ENCODE peak calls at places on chromosomes 2 and 18, in four cellular contexts. U is sigmoid colon, V is K562, Q is HCT116. E is an unnamed sample.

GRCh38 chr2:85712849-85713612 is 18.9 kb downstream of the GNLY start:
- DNase-seq in Q (no peak), U (no peak), V (no peak), E (no peak)

GRCh38 chr2:185475868-185476267 is 262.7 kb upstream of the FSIP2 start:
- DNase-seq in Q (no peak), V (no peak), U (no peak), E (peak; percentile 45)

GRCh38 chr2:199410130-199410529 is 47.6 kb downstream of the SATB2 start:
- DNase-seq in U (no peak), Q (no peak), V (no peak), E (no peak)

GRCh38 chr2:199973703-199974102 is 18.3 kb downstream of the MAIP1 start:
- DNase-seq in V (peak; percentile 26), Q (peak; percentile 29), U (no peak), E (no peak)

GRCh38 chr2:127679680-127680361 is 4.5 kb upstream of the LIMS2 start:
- DNase-seq in V (no peak), Q (no peak), U (peak; percentile 64), E (no peak)

GRCh38 chr2:34307636-34308035 is 708.5 kb upstream of the FAM98A start:
- DNase-seq in U (no peak), V (no peak), Q (no peak), E (no peak)

GRCh38 chr18:76592096-76592495 is 97.1 kb upstream of the ZNF516 start:
- DNase-seq in U (no peak), V (no peak), Q (no peak), E (no peak)

GRCh38 chr18:11767935-11768334 is 78.9 kb downstream of the GNAL start:
- DNase-seq in V (no peak), U (no peak), Q (no peak), E (no peak)

GRCh38 chr2:134446431-134447091 is 192.7 kb downstream of the MGAT5 start:
- DNase-seq in Q (no peak), V (no peak), U (no peak), E (no peak)

GRCh38 chr2:20629581-20630291 is 21.2 kb downstream of the HS1BP3 start:
- DNase-seq in Q (no peak), U (no peak), V (no peak), E (no peak)

GRCh38 chr2:182291296-182291695 is 135.5 kb downstream of the PDE1A start:
- DNase-seq in U (no peak), Q (no peak), V (no peak), E (no peak)

GRCh38 chr2:27078267-27079194 is at the start of gene EMILIN1:
- DNase-seq in U (peak; percentile 98), V (no peak), Q (no peak), E (no peak)

GRCh38 chr2:8000861-8001260 is 681.0 kb upstream of the ID2 start:
- DNase-seq in Q (no peak), U (no peak), V (no peak), E (no peak)

GRCh38 chr2:28398101-28398834 is 5.6 kb downstream of the FOSL2 start:
- DNase-seq in Q (no peak), U (peak; percentile 86), V (no peak), E (no peak)
- TF ChIP-seq POLR2AphosphoS5 in Q (no peak), U (peak; percentile 55), V (no peak), E (no peak)

GRCh38 chr2:215830313-215830712 is 183.0 kb downstream of the MREG start:
- DNase-seq in V (peak; percentile 71), U (peak; percentile 64), Q (peak; percentile 12), E (no peak)
- H3K27ac ChIP-seq in V (peak overlapping the region; percentile 86), U (no peak overlapping the region), Q (no peak overlapping the region), E (peak overlapping the region; percentile 17)

GRCh38 chr2:188024811-188025210 is 266.9 kb upstream of the GULP1 start:
- DNase-seq in Q (no peak), U (no peak), V (no peak), E (no peak)
- TF ChIP-seq POLR2AphosphoS5 in Q (no peak), U (no peak), V (no peak), E (no peak)

GRCh38 chr18:7414459-7414858 is 152.7 kb upstream of the PTPRM start:
- DNase-seq in U (peak; percentile 76), V (no peak), Q (no peak), E (no peak)
- H3K27ac ChIP-seq in U (peak overlapping the region; percentile 58), V (no peak overlapping the region), Q (no peak overlapping the region), E (no peak overlapping the region)

GRCh38 chr2:12321017-12321641 is 395.6 kb upstream of the TRIB2 start:
- DNase-seq in Q (no peak), V (peak; percentile 35), U (peak; percentile 81), E (no peak)
- TF ChIP-seq POLR2AphosphoS5 in Q (no peak), V (no peak), U (no peak), E (no peak)

GRCh38 chr2:30136729-30137444 is 9.9 kb upstream of the YPEL5 start:
- DNase-seq in U (no peak), V (no peak), Q (no peak), E (no peak)
- H3K27ac ChIP-seq in U (no peak overlapping the region), V (no peak overlapping the region), Q (no peak overlapping the region), E (peak overlapping the region; percentile 95)

GRCh38 chr2:172878260-172878659 is 142.6 kb downstream of the RAPGEF4 start:
- DNase-seq in Q (no peak), U (no peak), V (no peak), E (no peak)

DNA sequence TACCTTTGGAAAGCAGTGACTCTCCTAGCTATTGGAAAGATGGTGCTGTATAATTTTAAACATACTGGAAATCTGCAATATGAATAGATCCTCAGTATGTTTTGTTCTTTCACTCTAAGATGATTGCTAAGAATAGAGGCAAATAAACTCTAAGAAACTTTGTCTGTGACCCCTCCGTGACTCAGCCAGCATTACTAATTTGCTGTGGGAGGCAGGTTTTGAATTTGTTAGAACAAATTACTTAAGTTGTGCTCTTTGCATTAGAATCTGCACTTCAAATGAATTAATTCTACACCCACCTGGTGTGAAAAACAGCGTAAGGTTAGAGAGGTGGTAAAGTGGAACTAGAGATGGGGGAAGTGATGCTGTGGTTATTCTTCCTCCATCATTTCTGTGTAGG is 142.2 kb downstream of the RAPGEF4 start:
- DNase-seq in V (no peak), Q (no peak), U (no peak), E (no peak)
- TF ChIP-seq POLR2AphosphoS5 in V (no peak), Q (no peak), U (no peak), E (no peak)

GRCh38 chr2:101111917-101112771 is 39.0 kb downstream of the TBC1D8 start:
- DNase-seq in Q (no peak), U (peak; percentile 72), V (no peak), E (no peak)
- H3K27ac ChIP-seq in Q (peak overlapping the region; percentile 73), U (peak overlapping the region; percentile 7), V (no peak overlapping the region), E (no peak overlapping the region)

E was measured in SK-N-MC.